ENCODE peak calls at places on chromosomes 13 and 19, in four cellular contexts. One of them, this sample, is unnamed.

GRCh38 chr13:70784590-70784989 is 676.3 kb upstream of the KLHL1 start:
- DNase-seq in AG09309: no peak
- DNase-seq in GM23338: no peak
- DNase-seq in fibroblast of lung: no peak
- DNase-seq in this sample: no peak

GRCh38 chr19:3062165-3063105 is at the start of gene TLE5:
- DNase-seq in AG09309: no peak
- DNase-seq in GM23338: peak; percentile 61
- DNase-seq in fibroblast of lung: no peak
- DNase-seq in this sample: no peak

GRCh38 chr19:7550169-7550770 is 14.8 kb downstream of the PNPLA6 start:
- DNase-seq in AG09309: no peak
- DNase-seq in GM23338: no peak
- DNase-seq in fibroblast of lung: no peak
- DNase-seq in this sample: no peak

GRCh38 chr19:36215276-36216171 is 618 bp downstream of the ZNF146 start:
- DNase-seq in AG09309: peak; percentile 1
- DNase-seq in GM23338: peak; percentile 51
- DNase-seq in fibroblast of lung: peak; percentile 57
- DNase-seq in this sample: no peak

GRCh38 chr13:39897636-39898035 is 242.2 kb downstream of the COG6 start:
- DNase-seq in AG09309: no peak
- DNase-seq in GM23338: no peak
- DNase-seq in fibroblast of lung: peak; percentile 39
- DNase-seq in this sample: no peak

GRCh38 chr13:97256343-97256783 is 34.2 kb downstream of the MBNL2 start:
- DNase-seq in AG09309: peak; percentile 90
- DNase-seq in GM23338: no peak
- DNase-seq in fibroblast of lung: peak; percentile 99
- DNase-seq in this sample: peak; percentile 79

GRCh38 chr19:51450730-51451307 is 7.4 kb downstream of the SIGLEC8 start:
- DNase-seq in AG09309: no peak
- DNase-seq in GM23338: no peak
- DNase-seq in fibroblast of lung: no peak
- DNase-seq in this sample: no peak

GRCh38 chr19:36008336-36008978 is at the start of gene SYNE4:
- DNase-seq in AG09309: no peak
- DNase-seq in GM23338: peak; percentile 93
- DNase-seq in fibroblast of lung: no peak
- DNase-seq in this sample: no peak

GRCh38 chr13:85690368-85690767 is 108.9 kb downstream of the SLITRK6 start:
- DNase-seq in AG09309: no peak
- DNase-seq in GM23338: no peak
- DNase-seq in fibroblast of lung: no peak
- DNase-seq in this sample: no peak
- H3K4me3 ChIP-seq in AG09309: no peak overlapping the region
- H3K4me3 ChIP-seq in GM23338: no peak overlapping the region
- H3K4me3 ChIP-seq in fibroblast of lung: no peak overlapping the region
- H3K4me3 ChIP-seq in this sample: no peak overlapping the region

GRCh38 chr19:41959056-41960053 is at the start of gene RABAC1:
- DNase-seq in AG09309: peak; percentile 62
- DNase-seq in GM23338: peak; percentile 99
- DNase-seq in fibroblast of lung: peak; percentile 91
- DNase-seq in this sample: peak; percentile 81
- TF ChIP-seq CTCF in AG09309: no peak
- TF ChIP-seq CTCF in GM23338: peak; percentile 34
- TF ChIP-seq CTCF in fibroblast of lung: peak; percentile 21
- TF ChIP-seq CTCF in this sample: peak; percentile 21

GRCh38 chr19:41999071-41999877 is 5.2 kb upstream of the ATP1A3 start:
- DNase-seq in AG09309: no peak
- DNase-seq in GM23338: peak; percentile 80
- DNase-seq in fibroblast of lung: no peak
- DNase-seq in this sample: no peak
- H3K4me3 ChIP-seq in AG09309: no peak overlapping the region
- H3K4me3 ChIP-seq in GM23338: peak overlapping the region; percentile 48
- H3K4me3 ChIP-seq in fibroblast of lung: no peak overlapping the region
- H3K4me3 ChIP-seq in this sample: no peak overlapping the region

DNA sequence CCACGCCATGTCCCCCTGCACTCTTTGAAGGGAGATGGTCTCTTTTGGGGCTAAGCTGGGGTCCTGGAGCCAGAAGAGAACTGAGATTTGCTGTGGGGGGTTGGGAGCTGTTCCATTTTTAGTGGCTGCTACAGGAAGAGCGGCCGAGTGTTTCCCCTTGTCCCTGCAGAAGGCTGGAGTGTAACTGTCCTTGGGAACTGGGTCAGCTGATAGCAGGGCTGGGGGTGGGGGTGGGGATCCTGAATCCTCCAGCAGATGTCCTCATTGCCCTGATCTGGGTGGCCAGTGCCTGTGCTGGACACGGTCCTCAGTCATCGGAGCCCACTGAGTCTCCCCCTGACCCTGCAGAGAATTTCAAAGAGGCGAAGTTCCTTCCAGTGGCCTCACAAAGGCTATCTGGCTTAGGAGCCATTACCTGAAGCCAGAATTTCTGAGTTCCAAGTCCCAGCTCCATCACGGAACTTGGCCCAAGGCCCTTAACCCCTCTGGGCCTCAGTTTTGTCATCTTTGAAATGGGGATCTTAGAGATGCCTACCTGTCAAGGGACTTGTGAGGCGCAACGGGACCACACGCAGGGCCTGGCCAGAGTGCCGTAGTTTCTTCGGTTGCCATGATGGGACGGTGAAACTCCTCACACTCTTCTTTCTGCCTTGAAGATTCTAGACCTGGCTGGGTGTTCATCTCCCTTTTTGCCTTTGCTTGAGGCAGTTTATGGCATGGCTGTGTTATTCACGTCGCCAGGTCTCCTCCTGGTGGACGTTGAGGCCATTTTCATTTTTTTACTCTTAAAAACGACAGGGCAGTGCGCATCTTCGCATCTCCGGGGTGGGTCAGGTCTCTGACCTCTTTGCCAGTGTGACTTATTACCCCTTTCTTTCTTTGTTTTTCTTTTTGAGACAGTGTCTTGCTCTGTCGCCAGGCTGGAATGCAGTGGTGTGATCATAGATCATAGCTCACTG is 51.9 kb downstream of the DNM2 start:
- DNase-seq in AG09309: no peak
- DNase-seq in GM23338: peak; percentile 39
- DNase-seq in fibroblast of lung: no peak
- DNase-seq in this sample: no peak
- TF ChIP-seq CTCF in AG09309: peak; percentile 34
- TF ChIP-seq CTCF in GM23338: peak; percentile 36
- TF ChIP-seq CTCF in fibroblast of lung: peak; percentile 41
- TF ChIP-seq CTCF in this sample: peak; percentile 17

This sample was measured in astrocyte of the cerebellum.